ENCODE peak calls at places on chromosomes 3 and 15, in four cellular contexts. C, D, I and P are unnamed samples. For H3K27me3, the result is how much of the 10 kb centered on the place peaks cover.

GRCh38 chr15:29978411-29979382 is 104.1 kb upstream of the GOLGA8J start:
- DNase-seq in I (no peak), C (no peak), D (no peak), P (no peak)

GRCh38 chr15:81278306-81279029 is 45.5 kb downstream of the STARD5 start:
- DNase-seq in D (no peak), C (no peak), I (no peak), P (no peak)

GRCh38 chr3:122102191-122102935 is 47.2 kb downstream of the CD86 start:
- DNase-seq in D (no peak), I (no peak), C (peak), P (no peak)

GRCh38 chr3:171458857-171459129 is 1.4 kb downstream of the TNIK start:
- DNase-seq in C (no peak), I (no peak), D (no peak), P (no peak)

GRCh38 chr3:160378331-160379109 is 20.5 kb downstream of the IFT80 start:
- DNase-seq in C (no peak), D (peak), I (no peak), P (peak)

GRCh38 chr3:146625117-146625775 is 20.1 kb upstream of the PLSCR5 start:
- DNase-seq in C (no peak), I (no peak), D (peak), P (no peak)

GRCh38 chr15:29571728-29572454 is 250.4 kb downstream of the TJP1 start:
- DNase-seq in I (peak), D (peak), C (no peak), P (no peak)

GRCh38 chr15:80105193-80105984 is 45.9 kb downstream of the ZFAND6 start:
- DNase-seq in D (peak), C (no peak), I (no peak), P (no peak)

GRCh38 chr3:167886690-167887089 is 151.2 kb downstream of the SERPINI1 start:
- DNase-seq in C (no peak), D (peak), I (no peak), P (no peak)

GRCh38 chr3:107690522-107691138 is 167.9 kb downstream of the BBX start:
- DNase-seq in I (no peak), C (peak), D (peak), P (peak)

GRCh38 chr15:58410353-58410752 is 21.4 kb upstream of the LIPC start:
- DNase-seq in C (no peak), D (no peak), I (no peak), P (no peak)

GRCh38 chr3:30607032-30607833 is 832 bp downstream of the TGFBR2 start:
- DNase-seq in D (peak), C (peak), I (peak), P (no peak)

GRCh38 chr3:52839268-52839575 is 4.4 kb upstream of the MUSTN1 start:
- DNase-seq in I (no peak), C (no peak), D (no peak), P (no peak)

GRCh38 chr3:13497386-13497785 is 17.3 kb downstream of the HDAC11 start:
- DNase-seq in D (no peak), I (no peak), C (no peak), P (no peak)

GRCh38 chr15:80967451-80967850 is 22.2 kb downstream of the MESD start:
- DNase-seq in D (no peak), C (no peak), I (no peak), P (peak)

GRCh38 chr15:92930776-92931175 is 30.7 kb downstream of the CHD2 start:
- DNase-seq in C (no peak), D (peak), I (no peak), P (peak)

GRCh38 chr3:18069564-18069963 is 327.1 kb upstream of the TBC1D5 start:
- DNase-seq in C (no peak), D (no peak), I (no peak), P (no peak)

GRCh38 chr3:192422998-192423349 is 304.4 kb downstream of the FGF12 start:
- DNase-seq in I (no peak), C (no peak), D (no peak), P (no peak)

GRCh38 chr3:59812188-59812587 is 762.4 kb upstream of the CFAP20DC start:
- DNase-seq in C (no peak), I (no peak), D (no peak), P (no peak)

GRCh38 chr15:65535192-65535591 is 4.9 kb downstream of the HACD3 start:
- DNase-seq in D (no peak), C (no peak), I (no peak), P (no peak)

GRCh38 chr3:66428733-66429132 is 72.1 kb downstream of the LRIG1 start:
- DNase-seq in D (peak), C (no peak), I (peak), P (peak)

GRCh38 chr15:75049392-75049791 is 26.0 kb downstream of the PPCDC start:
- DNase-seq in D (no peak), I (peak), C (no peak), P (no peak)

GRCh38 chr3:66386925-66387650 is 113.7 kb downstream of the LRIG1 start:
- DNase-seq in I (no peak), C (no peak), D (no peak), P (no peak)

GRCh38 chr15:74635228-74635627 is 19.6 kb downstream of the CLK3 start:
- DNase-seq in D (peak), I (peak), C (no peak), P (peak)

GRCh38 chr3:66822059-66823009 is 175.8 kb upstream of the KBTBD8 start:
- DNase-seq in D (peak), I (peak), C (peak), P (peak)

GRCh38 chr15:73367624-73368300 is 996 bp downstream of the HCN4 start:
- DNase-seq in C (no peak), I (no peak), D (no peak), P (no peak)

GRCh38 chr3:146777941-146778340 is 172.8 kb upstream of the PLSCR5 start:
- DNase-seq in C (no peak), D (no peak), I (no peak), P (no peak)

GRCh38 chr15:65399001-65399706 is 21.4 kb upstream of the IGDCC3 start:
- DNase-seq in D (no peak), C (no peak), I (no peak), P (no peak)

GRCh38 chr3:24829632-24830229 is 335.1 kb upstream of the THRB start:
- DNase-seq in I (peak), C (no peak), D (no peak), P (no peak)

GRCh38 chr15:36757189-36757814 is 177.9 kb downstream of the CDIN1 start:
- DNase-seq in D (peak), I (no peak), C (peak), P (peak)

GRCh38 chr3:30493912-30494311 is 112.5 kb upstream of the TGFBR2 start:
- DNase-seq in I (no peak), C (no peak), D (no peak), P (no peak)

GRCh38 chr3:172140499-172141391 is 101.4 kb downstream of the FNDC3B start:
- DNase-seq in D (peak), C (no peak), I (peak), P (peak)

GRCh38 chr3:122392868-122393844 is 9.2 kb downstream of the FAM162A start:
- DNase-seq in C (no peak), I (peak), D (peak), P (no peak)

GRCh38 chr15:59017459-59017858 is 30.0 kb downstream of the RNF111 start:
- DNase-seq in I (no peak), C (no peak), D (no peak), P (no peak)

GRCh38 chr15:31484986-31485385 is 158.4 kb downstream of the KLF13 start:
- DNase-seq in D (no peak), C (no peak), I (no peak), P (no peak)

GRCh38 chr3:59750391-59750790 is 700.6 kb upstream of the CFAP20DC start:
- DNase-seq in C (no peak), I (no peak), D (no peak), P (no peak)

GRCh38 chr3:46574263-46574662 is 8.2 kb upstream of the LRRC2 start:
- DNase-seq in I (no peak), C (no peak), D (no peak), P (no peak)

DNA sequence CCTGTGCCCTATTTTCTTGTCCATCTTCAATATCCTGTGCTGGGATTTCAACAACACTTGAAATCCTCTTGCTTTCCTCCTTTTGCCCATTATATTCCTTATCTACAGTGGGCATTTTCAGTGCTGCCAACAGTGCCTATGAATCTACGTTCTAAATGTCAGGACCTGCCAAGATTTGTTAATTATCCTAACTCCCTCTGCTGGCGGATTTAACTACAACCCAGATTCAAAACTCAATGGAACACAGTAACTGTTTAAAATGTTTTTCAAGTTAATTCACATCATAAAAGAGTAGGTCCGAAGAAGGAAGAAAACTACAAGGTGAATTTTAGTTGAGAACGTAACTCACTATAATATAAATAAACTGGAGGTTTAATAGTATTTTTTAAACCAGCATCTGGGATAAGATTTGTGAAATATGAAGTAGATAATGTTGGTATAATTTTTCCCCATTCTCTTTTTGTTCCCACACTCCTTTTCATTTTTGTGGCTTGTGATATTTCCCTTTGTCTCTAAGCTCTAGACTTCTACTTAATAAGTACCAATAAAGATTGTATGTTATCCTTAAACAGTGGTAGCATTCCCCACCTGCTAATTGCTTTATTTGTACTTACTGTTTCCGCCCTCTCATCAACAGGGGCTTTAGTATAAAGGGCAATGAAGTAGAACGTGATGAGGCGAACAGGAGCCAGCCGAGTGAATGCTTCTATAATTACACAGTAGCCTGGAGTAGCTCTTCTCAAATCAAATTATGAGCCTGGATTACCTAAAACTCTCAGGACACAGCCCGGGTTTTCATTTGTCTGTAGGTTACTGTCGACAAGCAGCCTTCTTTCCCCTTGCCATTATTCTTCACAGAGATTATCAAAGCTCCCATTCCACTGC is 302.5 kb upstream of the ATP11B start:
- DNase-seq in C (no peak), I (no peak), D (peak), P (no peak)
- H3K4me3 ChIP-seq in C (no peak), I (no peak), D (no peak), P (no peak)

GRCh38 chr3:196317702-196318467 is at the start of gene DYNLT2B:
- DNase-seq in D (peak), C (peak), I (peak), P (peak)
- TF ChIP-seq CTCF in D (no peak), C (no peak), I (no peak), P (no peak)

GRCh38 chr3:111980716-111981456 is 2.1 kb downstream of the ABHD10 start:
- DNase-seq in D (no peak), C (no peak), I (no peak), P (no peak)
- H3K27me3 ChIP-seq in D (under half), C (under half), I (under half), P (under half)

DNA sequence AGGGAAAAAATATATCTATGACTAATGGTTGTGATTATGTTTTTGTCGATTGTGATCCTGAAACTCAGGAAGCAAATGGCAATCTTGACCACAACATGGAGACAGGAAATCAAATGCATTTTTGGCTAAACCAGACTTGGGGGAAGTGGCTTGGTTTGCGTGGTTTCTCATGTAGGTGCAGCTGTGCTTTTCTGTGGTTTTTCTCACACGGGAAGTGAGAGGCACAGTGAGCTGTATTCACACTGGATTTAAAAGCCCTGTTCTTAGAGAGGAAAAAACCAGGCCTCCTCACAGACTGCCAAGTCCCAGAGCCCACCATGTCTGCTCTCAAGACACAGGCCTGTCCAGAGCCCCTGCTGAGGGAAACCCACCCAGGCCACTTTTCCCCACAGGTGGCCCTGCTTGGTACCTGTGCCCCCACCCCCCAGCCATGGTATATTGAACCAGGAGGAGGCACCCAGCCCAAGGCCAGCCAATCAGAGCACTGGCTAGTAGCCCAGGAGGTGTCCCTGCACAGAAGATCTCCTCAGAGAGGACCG is 46.2 kb downstream of the BTD start:
- DNase-seq in C (no peak), D (peak), I (peak), P (peak)
- H3K4me3 ChIP-seq in C (no peak), D (peak), I (no peak), P (no peak)